ENCODE peak calls at places on chromosomes 6 and 20, in ten cellular contexts. A is ovary, L is psoas muscle, B is heart right ventricle, N is neural progenitor cell, R is fibroblast of lung, U is esophagus squamous epithelium, O is brain microvascular endothelial cell, V is body of pancreas, S is lower lobe of right lung. J is an unnamed sample. For H3K27me3, the result is how much of the 10 kb centered on the place peaks cover.

GRCh38 chr6:3579652-3580051 is 122.8 kb upstream of the SLC22A23 start:
- DNase-seq in L (no peak), S (no peak), B (no peak), V (no peak), N (peak), U (no peak), O (no peak), A (no peak), R (no peak), J (no peak)

GRCh38 chr6:132188865-132189264 is 212.4 kb downstream of the MOXD1 start:
- DNase-seq in U (no peak), L (no peak), S (no peak), B (no peak), O (peak), V (no peak), A (no peak), N (no peak), R (peak), J (no peak)

GRCh38 chr6:113416166-113416565 is 441.0 kb upstream of the MARCKS start:
- DNase-seq in A (no peak), O (no peak), L (no peak), U (no peak), S (no peak), B (no peak), N (no peak), R (peak), V (no peak), J (no peak)

GRCh38 chr6:29861521-29862255 is 34.1 kb downstream of the HLA-G start:
- DNase-seq in B (no peak), L (no peak), V (no peak), S (no peak), N (no peak), R (no peak), O (no peak), A (no peak), U (no peak), J (no peak)

GRCh38 chr6:31952140-31952805 is 6.4 kb downstream of the CFB start:
- DNase-seq in O (peak), L (peak), S (peak), R (peak), A (peak), U (no peak), N (peak), V (peak), B (no peak), J (no peak)

GRCh38 chr6:7108196-7108963 is 619 bp downstream of the RREB1 start:
- DNase-seq in N (peak), R (peak), U (no peak), A (no peak), S (peak), B (peak), L (peak), V (peak), O (peak), J (peak)

GRCh38 chr6:169366177-169366901 is 112.7 kb upstream of the THBS2 start:
- DNase-seq in V (no peak), R (no peak), B (no peak), N (no peak), L (no peak), A (no peak), O (no peak), S (no peak), U (no peak), J (no peak)

GRCh38 chr20:433300-433975 is 25.3 kb downstream of the RBCK1 start:
- DNase-seq in V (no peak), N (no peak), L (no peak), B (no peak), A (no peak), S (no peak), U (no peak), O (no peak), R (no peak), J (peak)

GRCh38 chr20:13424174-13424833 is 203.2 kb downstream of the ISM1 start:
- DNase-seq in L (no peak), S (no peak), B (no peak), N (no peak), V (no peak), R (no peak), U (no peak), O (no peak), A (no peak), J (no peak)

GRCh38 chr6:157946865-157947532 is 34.7 kb upstream of the SYNJ2 start:
- DNase-seq in V (no peak), U (no peak), B (no peak), L (no peak), N (peak), S (no peak), R (no peak), A (no peak), O (no peak), J (peak)

GRCh38 chr6:148329568-148330299 is 12.9 kb upstream of the SASH1 start:
- DNase-seq in V (no peak), S (no peak), R (peak), B (no peak), L (no peak), A (no peak), O (peak), N (no peak), U (no peak), J (no peak)

GRCh38 chr6:151059612-151060095 is 180.1 kb upstream of the AKAP12 start:
- DNase-seq in R (no peak), N (no peak), V (no peak), L (no peak), O (no peak), U (no peak), A (no peak), S (no peak), B (no peak), J (no peak)
- H3K27ac ChIP-seq in R (peak), N (no peak), V (no peak), L (no peak), O (peak), U (no peak), A (no peak), S (no peak), B (no peak), J (no peak)

DNA sequence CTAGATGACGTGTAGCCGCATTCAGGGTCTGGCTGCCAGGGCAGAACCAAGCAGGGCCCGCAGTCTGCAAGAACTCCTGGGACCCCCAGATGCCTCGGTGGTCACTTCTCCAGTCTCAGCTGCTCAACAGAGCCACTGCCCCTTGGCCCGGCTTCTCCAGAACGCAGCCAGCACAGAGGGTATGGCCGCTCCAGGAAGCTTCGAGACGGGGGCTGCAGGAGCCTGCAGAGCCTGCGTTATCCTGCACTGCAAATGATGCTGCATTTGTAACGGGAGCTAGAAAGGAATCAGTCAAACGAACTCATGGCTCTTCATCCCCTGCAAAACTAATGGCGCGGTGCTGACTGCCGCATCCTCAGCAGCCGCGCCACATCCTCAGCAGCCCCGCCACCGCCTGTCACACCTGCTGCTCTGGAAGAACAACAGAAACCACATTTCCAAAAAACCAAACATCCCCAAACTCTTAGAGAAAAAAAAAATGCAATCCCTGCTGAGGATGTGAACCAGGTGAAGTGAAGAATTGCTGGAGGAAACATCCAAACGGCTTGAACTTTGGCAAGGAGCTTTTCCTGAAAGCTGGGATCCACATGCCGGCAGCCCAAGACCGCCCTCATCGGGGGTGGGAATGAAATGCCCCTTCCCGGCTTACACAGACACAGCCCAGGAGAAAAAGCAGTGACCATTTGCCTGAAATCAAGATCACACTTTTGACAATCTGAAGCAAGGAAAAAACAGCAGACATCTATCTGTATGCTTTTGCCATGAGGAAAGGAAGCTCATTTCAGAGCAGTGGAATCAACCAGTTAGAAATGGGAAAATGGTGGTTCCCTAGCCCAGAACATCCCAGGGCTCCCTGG is 254.7 kb downstream of the TAF4 start:
- DNase-seq in N (no peak), O (no peak), B (no peak), L (no peak), A (no peak), U (no peak), V (no peak), R (no peak), S (peak), J (no peak)
- H3K27me3 ChIP-seq in N (under half), O (under half), B (under half), L (under half), A (under half), U (under half), V (under half), R (under half), S (under half), J (under half)

DNA sequence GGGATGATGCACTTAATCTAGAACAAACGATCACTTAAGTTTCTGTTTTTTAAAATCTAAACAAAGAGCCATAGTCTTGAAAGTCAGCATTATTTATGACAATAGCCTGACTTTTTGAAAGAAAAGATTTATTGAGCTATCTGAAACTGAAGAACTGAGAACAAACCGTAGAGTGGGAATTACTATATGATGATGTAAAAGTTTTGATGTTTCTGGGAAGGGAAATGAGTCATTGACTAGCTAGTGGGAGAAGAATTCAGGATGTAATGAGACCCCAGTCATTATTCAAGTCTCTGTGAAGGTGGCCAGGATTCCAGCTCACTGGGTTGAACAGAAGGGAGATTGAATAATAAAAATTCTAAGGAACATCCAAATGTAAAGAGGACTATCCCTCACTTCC is 83.4 kb upstream of the FABP7 start:
- DNase-seq in B (no peak), R (peak), N (no peak), U (no peak), L (no peak), S (no peak), A (no peak), V (no peak), O (peak), J (no peak)
- H3K4me3 ChIP-seq in B (no peak), R (no peak), N (no peak), U (no peak), L (no peak), S (no peak), A (no peak), V (no peak), O (no peak), J (no peak)

DNA sequence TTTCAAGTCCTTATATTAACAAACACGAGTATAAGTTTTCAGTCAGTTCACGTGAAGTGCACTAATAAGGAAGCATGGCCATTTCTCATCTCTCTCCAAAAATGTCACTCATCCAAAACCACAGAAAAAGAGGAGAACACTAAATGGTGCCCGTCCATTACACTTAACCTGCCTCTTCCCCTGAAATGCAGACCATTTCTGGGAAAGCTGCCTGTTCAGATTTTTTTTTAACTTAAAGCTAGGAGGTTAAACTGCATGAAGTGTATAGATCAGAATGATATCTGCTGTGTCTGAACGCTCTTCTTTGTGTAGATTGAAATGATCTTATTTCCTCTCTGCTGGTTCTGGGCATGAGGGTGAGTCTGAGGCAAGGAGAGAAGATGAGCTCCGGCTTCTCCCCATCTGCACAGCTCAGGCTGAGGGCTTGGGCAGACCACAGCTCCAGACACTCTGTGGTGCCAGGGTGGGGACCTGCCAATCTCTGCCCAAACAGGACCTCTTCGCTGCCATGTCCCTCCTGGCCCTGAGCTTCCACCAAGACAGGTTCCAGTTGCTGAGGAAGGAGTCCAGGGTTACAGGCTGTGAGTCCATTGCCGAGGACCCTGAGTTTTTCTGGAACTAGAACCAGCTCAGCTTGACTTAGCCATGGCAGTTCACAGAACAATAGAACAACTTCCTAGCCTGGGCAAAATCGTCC is 90.7 kb downstream of the TCP11 start:
- DNase-seq in B (no peak), S (no peak), V (no peak), A (no peak), U (no peak), R (no peak), O (no peak), N (no peak), L (no peak), J (no peak)
- H3K27ac ChIP-seq in B (peak), S (peak), V (no peak), A (peak), U (peak), R (peak), O (no peak), N (no peak), L (peak), J (no peak)

DNA sequence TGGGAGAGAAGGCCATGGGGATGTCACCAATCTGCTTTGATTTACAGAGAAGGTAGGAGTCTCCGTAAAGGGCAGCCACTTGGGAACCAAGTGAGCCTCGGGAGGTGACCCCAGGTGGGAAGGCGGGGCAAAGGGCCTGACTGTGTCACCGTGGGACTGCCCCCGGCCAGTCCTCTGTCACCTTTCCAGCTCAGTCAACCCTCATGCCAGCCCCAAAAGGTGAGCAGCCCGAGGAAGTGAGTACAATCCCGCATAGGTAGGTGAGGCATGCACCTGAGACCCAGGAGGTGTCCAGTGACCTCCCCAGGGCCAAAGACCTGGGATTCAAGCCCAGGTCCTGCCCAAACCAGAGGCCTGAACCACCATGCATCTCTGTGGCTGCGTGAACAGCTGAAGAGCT is 36.2 kb downstream of the BMP7 start:
- DNase-seq in L (no peak), B (no peak), R (no peak), N (no peak), S (no peak), O (no peak), V (no peak), U (no peak), A (no peak), J (no peak)
- H3K27me3 ChIP-seq in L (under half), B (under half), R (under half), N (under half), S (under half), O (under half), V (under half), U (under half), A (under half), J (under half)

DNA sequence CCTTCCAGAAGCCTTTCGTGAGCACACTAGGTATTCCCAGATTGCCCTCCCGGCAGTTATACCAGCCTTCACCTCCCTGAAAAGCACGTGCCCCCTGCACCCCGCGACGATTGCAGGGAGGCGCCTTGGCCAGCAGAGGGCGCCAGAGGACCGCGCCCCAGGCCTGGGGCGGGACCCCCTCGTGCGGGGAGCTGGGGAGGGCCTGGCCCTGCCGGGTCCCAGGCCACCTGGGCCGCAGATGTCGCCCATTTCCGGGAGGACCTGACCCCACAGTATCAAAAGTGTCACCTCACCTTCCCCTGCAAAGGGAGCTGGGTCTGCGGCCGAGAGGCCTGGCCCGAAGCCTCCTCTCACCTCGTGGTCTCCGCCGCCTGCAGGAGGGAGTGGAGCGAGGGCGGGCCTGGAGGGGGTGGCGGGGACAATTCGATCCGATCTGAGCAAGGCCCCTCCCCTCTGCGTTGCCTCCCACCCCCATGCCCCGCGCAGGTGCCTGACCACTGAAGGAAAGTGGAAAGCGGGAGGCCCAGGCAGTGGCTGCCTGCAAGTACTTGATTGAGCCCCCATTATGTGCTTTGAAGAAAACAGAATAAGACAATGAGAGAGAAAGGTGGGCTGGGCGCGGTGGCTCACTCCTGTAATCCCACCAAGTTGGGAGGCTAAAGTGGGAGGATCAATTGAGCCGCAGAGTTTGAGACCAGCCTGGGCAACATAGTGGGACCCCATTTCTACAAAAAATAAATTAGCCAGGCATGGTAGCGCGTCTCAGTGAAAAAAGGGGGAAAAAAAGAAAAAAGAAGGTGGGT is 3.5 kb upstream of the SNAI1 start:
- DNase-seq in N (peak), R (peak), V (peak), A (peak), B (peak), L (no peak), S (peak), U (no peak), O (no peak), J (peak)
- H3K4me3 ChIP-seq in N (peak), R (no peak), V (no peak), A (peak), B (peak), L (peak), S (peak), U (peak), O (peak), J (no peak)

GRCh38 chr6:25173951-25174474 is 105.2 kb upstream of the CARMIL1 start:
- DNase-seq in N (no peak), U (no peak), B (no peak), S (no peak), O (peak), A (no peak), R (peak), V (peak), L (no peak), J (no peak)
- H3K27ac ChIP-seq in N (no peak), U (peak), B (no peak), S (peak), O (peak), A (no peak), R (peak), V (no peak), L (no peak), J (no peak)

GRCh38 chr20:54167909-54168872 is 5.6 kb downstream of the CYP24A1 start:
- DNase-seq in S (no peak), R (peak), O (no peak), B (no peak), V (no peak), U (no peak), N (no peak), A (no peak), L (no peak), J (no peak)
- H3K27me3 ChIP-seq in S (half or more), R (under half), O (under half), B (under half), V (under half), U (under half), N (half or more), A (under half), L (under half), J (under half)

J was measured in naive thymus-derived CD4-positive, alpha-beta T cell.